ENCODE peak calls at places on chromosome 7, in ten cellular contexts. Y is CD8-positive, alpha-beta T cell; H is uterus; K is HCT116; O is hepatocyte; C is spleen; J is tibial nerve; I is tibial artery; F is WERI-Rb-1; Z is cardiac muscle cell. G is an unnamed sample.

GRCh38 chr7:111392294-111392693 is 170.0 kb downstream of the IMMP2L start:
- DNase-seq in K (no peak), C (no peak), O (no peak), J (no peak), Z (peak; percentile 3), Y (no peak), H (no peak), F (no peak), I (no peak), G (no peak)

GRCh38 chr7:148264933-148265557 is 325.5 kb upstream of the C7orf33 start:
- DNase-seq in Z (peak; percentile 55), C (no peak), K (peak; percentile 24), Y (no peak), O (peak; percentile 70), H (no peak), I (no peak), J (no peak), F (peak; percentile 30), G (peak; percentile 26)

GRCh38 chr7:120725376-120726039 is 132.4 kb downstream of the TSPAN12 start:
- DNase-seq in O (peak; percentile 69), Z (peak; percentile 69), K (peak; percentile 43), H (no peak), C (no peak), F (no peak), J (no peak), I (no peak), Y (no peak), G (peak; percentile 4)

GRCh38 chr7:33726582-33726981 is 178.8 kb upstream of the BMPER start:
- DNase-seq in O (no peak), J (no peak), C (no peak), F (no peak), Z (peak; percentile 36), Y (no peak), I (no peak), H (no peak), K (no peak), G (no peak)

GRCh38 chr7:2876031-2876862 is 32.1 kb upstream of the GNA12 start:
- DNase-seq in I (no peak), K (no peak), O (no peak), F (no peak), Z (peak; percentile 38), J (no peak), Y (no peak), H (peak; percentile 22), C (no peak), G (peak; percentile 88)

GRCh38 chr7:112421666-112422486 is 28.4 kb upstream of the IFRD1 start:
- DNase-seq in H (no peak), K (no peak), Z (peak; percentile 30), O (no peak), Y (no peak), I (no peak), C (no peak), F (no peak), J (no peak), G (no peak)

GRCh38 chr7:29976673-29977072 is 12.9 kb downstream of the SCRN1 start:
- DNase-seq in Y (no peak), H (no peak), K (no peak), O (peak; percentile 38), J (no peak), I (no peak), F (no peak), C (no peak), Z (peak; percentile 90), G (no peak)

GRCh38 chr7:55055479-55055878 is 36.7 kb downstream of the EGFR start:
- DNase-seq in I (no peak), J (no peak), Y (no peak), C (no peak), Z (peak; percentile 82), K (no peak), O (no peak), H (no peak), F (no peak), G (no peak)

GRCh38 chr7:25857376-25858067 is 294.5 kb upstream of the NFE2L3 start:
- DNase-seq in Z (peak; percentile 58), Y (no peak), C (no peak), I (peak; percentile 73), F (peak; percentile 80), K (no peak), J (no peak), H (peak; percentile 89), O (peak; percentile 87), G (peak; percentile 64)

GRCh38 chr7:140542226-140542625 is 62.9 kb upstream of the MKRN1 start:
- DNase-seq in I (peak; percentile 69), Y (no peak), F (no peak), O (no peak), Z (peak; percentile 87), C (peak; percentile 54), H (peak; percentile 88), K (no peak), J (peak; percentile 50), G (no peak)

GRCh38 chr7:74454059-74454947 is 597 bp downstream of the GTF2IRD1 start:
- DNase-seq in Y (no peak), Z (no peak), O (peak; percentile 61), C (no peak), K (no peak), H (peak; percentile 45), J (no peak), I (no peak), F (peak; percentile 55), G (peak; percentile 9)

GRCh38 chr7:149772236-149772820 is 1.1 kb downstream of the ZNF467 start:
- DNase-seq in H (peak; percentile 46), K (no peak), Z (no peak), F (no peak), C (peak; percentile 93), Y (no peak), O (peak; percentile 51), J (no peak), I (no peak), G (no peak)

GRCh38 chr7:9498303-9498702 is 1064.9 kb downstream of the NXPH1 start:
- DNase-seq in Z (no peak), Y (no peak), K (no peak), I (no peak), J (no peak), C (no peak), F (no peak), O (no peak), H (no peak), G (no peak)

GRCh38 chr7:144827581-144828139 is 8.2 kb downstream of the TPK1 start:
- DNase-seq in Z (peak; percentile 91), O (peak; percentile 45), C (no peak), Y (no peak), K (no peak), I (no peak), J (no peak), F (peak; percentile 17), H (no peak), G (no peak)

GRCh38 chr7:117014673-117015133 is 61.4 kb downstream of the ST7 start:
- DNase-seq in H (peak; percentile 36), K (no peak), Y (no peak), C (peak; percentile 75), F (no peak), I (peak; percentile 76), Z (peak; percentile 75), J (peak; percentile 41), O (peak; percentile 74), G (peak; percentile 26)

GRCh38 chr7:46230298-46231295 is 309.5 kb upstream of the IGFBP3 start:
- DNase-seq in J (no peak), Z (peak; percentile 12), I (no peak), H (no peak), C (no peak), O (no peak), F (no peak), Y (no peak), K (no peak), G (no peak)

GRCh38 chr7:104160375-104160774 is 47.4 kb downstream of the ORC5 start:
- DNase-seq in C (no peak), Z (peak; percentile 49), J (no peak), Y (no peak), K (no peak), O (peak; percentile 17), I (no peak), H (no peak), F (no peak), G (no peak)
- TF ChIP-seq CTCF in C (no peak), Z (peak; percentile 35), J (peak; percentile 22), Y (no peak), K (peak; percentile 11), O (peak; percentile 66), I (peak; percentile 23), H (peak; percentile 27), F (no peak), G (peak; percentile 50)

DNA sequence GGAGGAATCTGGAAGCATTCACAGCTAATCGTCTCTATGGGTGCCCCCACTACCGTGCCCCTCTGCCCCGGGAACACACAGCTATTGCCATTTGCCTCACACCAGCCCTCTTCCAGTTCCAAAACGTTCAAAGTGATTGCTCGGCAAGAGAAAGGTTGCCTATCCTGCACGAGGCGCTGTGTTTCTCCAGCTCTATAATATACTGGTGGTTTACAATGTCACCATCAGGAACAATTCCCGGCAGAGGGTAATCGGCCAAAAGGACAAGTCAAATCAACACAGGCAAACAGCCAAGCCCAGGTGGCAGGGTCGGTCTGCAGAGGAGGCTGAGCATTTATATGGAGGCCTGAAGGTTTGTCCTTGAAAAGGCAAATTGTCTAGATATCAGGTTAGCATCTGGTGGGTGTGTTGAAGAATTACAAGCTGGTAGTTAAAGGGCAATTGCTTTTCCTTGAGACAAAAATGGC is 29.2 kb upstream of the TNS3 start:
- DNase-seq in J (no peak), O (peak; percentile 51), Y (no peak), I (no peak), F (no peak), K (no peak), Z (no peak), C (no peak), H (no peak), G (no peak)
- H3K27ac ChIP-seq in J (no peak overlapping the region), O (peak overlapping the region; percentile 75), Y (no peak overlapping the region), I (no peak overlapping the region), F (no peak overlapping the region), K (no peak overlapping the region), Z (no peak overlapping the region), C (no peak overlapping the region), H (peak overlapping the region; percentile 84), G (no peak overlapping the region)

DNA sequence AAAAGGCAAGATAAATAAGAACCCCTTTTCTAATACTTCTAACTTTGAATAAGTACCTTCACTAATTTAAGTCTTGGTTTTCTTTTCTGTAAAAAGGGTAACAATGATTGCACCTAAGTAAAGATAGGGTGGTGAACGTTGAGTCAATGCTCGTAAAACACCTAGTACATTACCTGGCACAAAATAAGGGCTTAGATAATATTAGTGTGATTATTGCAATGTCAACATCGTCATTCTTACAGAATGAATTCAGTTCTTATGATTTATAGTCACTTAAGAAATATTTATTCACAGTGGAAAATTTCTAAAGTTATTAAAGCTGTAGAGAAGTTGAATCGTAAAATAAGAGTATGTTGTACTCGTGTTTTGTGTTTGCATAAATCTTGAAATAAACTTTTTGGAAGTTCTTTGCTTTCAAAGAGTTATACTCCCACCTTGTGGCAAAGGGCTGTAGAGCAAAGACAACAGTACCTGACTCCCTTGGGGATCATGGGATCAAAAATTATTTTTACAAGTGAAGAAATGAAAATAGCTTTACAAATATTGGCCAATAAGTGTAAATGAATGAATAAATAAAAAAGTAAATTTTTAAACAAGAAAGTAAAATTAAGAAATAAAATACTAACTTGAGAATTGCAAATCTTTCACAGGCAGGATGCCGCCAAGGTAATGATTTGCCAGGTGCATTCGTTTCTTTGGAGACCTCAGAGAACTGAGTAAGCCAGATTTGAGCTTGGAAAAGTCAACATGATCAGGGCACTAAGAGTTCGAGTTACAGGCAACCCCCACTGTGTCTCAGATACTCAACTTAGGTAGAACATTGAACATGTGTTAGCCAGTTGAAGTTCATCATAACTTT is 285.8 kb upstream of the CACNA2D1 start:
- DNase-seq in Z (peak; percentile 69), K (peak; percentile 48), Y (no peak), F (peak; percentile 14), J (no peak), O (peak; percentile 61), C (no peak), H (no peak), I (no peak), G (peak; percentile 7)
- TF ChIP-seq CTCF in Z (peak; percentile 79), K (peak; percentile 78), Y (peak; percentile 66), F (peak; percentile 35), J (no peak), O (peak; percentile 88), C (no peak), H (no peak), I (no peak), G (peak; percentile 75)

GRCh38 chr7:27103489-27104226 is 1.2 kb upstream of the HOXA2 start:
- DNase-seq in O (no peak), H (no peak), C (no peak), F (no peak), I (no peak), Y (no peak), K (no peak), Z (no peak), J (no peak), G (no peak)
- H3K27ac ChIP-seq in O (no peak overlapping the region), H (peak overlapping the region; percentile 9), C (peak overlapping the region; percentile 35), F (peak overlapping the region; percentile 79), I (no peak overlapping the region), Y (no peak overlapping the region), K (no peak overlapping the region), Z (no peak overlapping the region), J (peak overlapping the region; percentile 42), G (no peak overlapping the region)